ENCODE peak calls at places on chromosome 13, in five cellular contexts. X is GM12878, Z is SK-N-SH, Y is H1, O is GM12892. P is an unnamed sample.

GRCh38 chr13:100300708-100301107 is 211.8 kb downstream of the PCCA start:
- DNase-seq in X (no peak), Z (no peak), Y (no peak), O (no peak), P (no peak)

GRCh38 chr13:28322256-28322895 is 172.6 kb downstream of the FLT1 start:
- DNase-seq in X (no peak), Z (peak; percentile 37), Y (no peak), O (no peak), P (no peak)

GRCh38 chr13:74696148-74696922 is 562.1 kb upstream of the KLF12 start:
- DNase-seq in X (no peak), Z (no peak), Y (no peak), O (no peak), P (no peak)

GRCh38 chr13:84609716-84610115 is 727.4 kb upstream of the SLITRK1 start:
- DNase-seq in X (no peak), Z (no peak), Y (no peak), O (no peak), P (no peak)

GRCh38 chr13:95485045-95485517 is 67.4 kb upstream of the CLDN10 start:
- DNase-seq in X (no peak), Z (peak; percentile 50), Y (no peak), O (no peak), P (no peak)

GRCh38 chr13:49690990-49691886 is at the start of gene EBPL:
- DNase-seq in X (peak; percentile 47), Z (peak; percentile 98), Y (peak; percentile 79), O (peak; percentile 93), P (peak; percentile 95)

GRCh38 chr13:103638706-103639105 is 572.5 kb upstream of the SLC10A2 start:
- DNase-seq in X (no peak), Z (no peak), Y (no peak), O (no peak), P (no peak)

GRCh38 chr13:100333141-100333540 is 244.2 kb downstream of the PCCA start:
- DNase-seq in X (no peak), Z (no peak), Y (no peak), O (no peak), P (no peak)

GRCh38 chr13:77397636-77398035 is 70.7 kb upstream of the MYCBP2 start:
- DNase-seq in X (no peak), Z (no peak), Y (no peak), O (no peak), P (no peak)

GRCh38 chr13:41401371-41401770 is 56.0 kb upstream of the RGCC start:
- DNase-seq in X (no peak), Z (peak; percentile 17), Y (no peak), O (no peak), P (no peak)

GRCh38 chr13:51781246-51782022 is 22.5 kb downstream of the DHRS12 start:
- DNase-seq in X (no peak), Z (peak; percentile 63), Y (no peak), O (no peak), P (no peak)

GRCh38 chr13:40780822-40781401 is 8.5 kb upstream of the SLC25A15 start:
- DNase-seq in X (no peak), Z (peak; percentile 20), Y (no peak), O (no peak), P (no peak)

GRCh38 chr13:60162096-60162495 is 1.6 kb downstream of the DIAPH3 start:
- DNase-seq in X (no peak), Z (no peak), Y (no peak), O (no peak), P (no peak)

GRCh38 chr13:60164490-60164889 is 762 bp upstream of the DIAPH3 start:
- DNase-seq in X (no peak), Z (no peak), Y (no peak), O (no peak), P (no peak)

GRCh38 chr13:60167121-60167520 is 3.4 kb upstream of the DIAPH3 start:
- DNase-seq in X (no peak), Z (no peak), Y (no peak), O (no peak), P (no peak)

GRCh38 chr13:60165391-60166099 is 1.8 kb upstream of the DIAPH3 start:
- DNase-seq in X (no peak), Z (no peak), Y (no peak), O (no peak), P (no peak)

GRCh38 chr13:60163525-60164471 is at the start of gene DIAPH3:
- DNase-seq in X (peak; percentile 76), Z (peak; percentile 94), Y (peak; percentile 90), O (peak; percentile 85), P (peak; percentile 89)
- TF ChIP-seq POLR2AphosphoS5 in X (peak; percentile 91), Z (peak; percentile 98), Y (peak; percentile 98), O (peak; percentile 93), P (peak; percentile 94)

GRCh38 chr13:113195360-113195759 is 13.1 kb downstream of the PCID2 start:
- DNase-seq in X (no peak), Z (no peak), Y (no peak), O (no peak), P (no peak)
- TF ChIP-seq TAF1 in X (no peak), Z (no peak), Y (no peak), O (no peak), P (no peak)

DNA sequence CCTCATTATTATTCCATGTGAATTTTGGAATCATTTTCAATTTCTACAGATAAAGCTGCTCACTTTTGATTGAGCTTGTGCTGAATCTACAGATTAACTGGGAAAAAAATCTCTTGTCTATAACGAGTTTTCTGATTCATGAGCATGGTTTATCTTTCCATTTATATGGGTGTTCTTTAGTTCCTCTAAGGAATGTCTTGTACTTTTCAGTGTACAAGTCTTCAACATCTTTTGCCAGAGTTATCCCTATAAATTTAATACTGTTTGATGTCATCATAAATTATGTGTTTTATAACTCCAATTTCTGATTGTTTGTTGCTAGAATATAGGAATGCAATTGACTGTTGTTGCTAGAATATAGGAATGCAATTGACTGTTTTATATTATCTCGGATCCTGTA is 533.8 kb downstream of the OLFM4 start:
- DNase-seq in X (no peak), Z (no peak), Y (no peak), O (no peak), P (no peak)
- TF ChIP-seq POLR2AphosphoS5 in X (no peak), Z (no peak), Y (no peak), O (no peak), P (no peak)

GRCh38 chr13:109272595-109273325 is 513.6 kb downstream of the IRS2 start:
- DNase-seq in X (no peak), Z (no peak), Y (no peak), O (no peak), P (no peak)

GRCh38 chr13:109274188-109274821 is 512.1 kb downstream of the IRS2 start:
- DNase-seq in X (no peak), Z (no peak), Y (peak; percentile 50), O (no peak), P (no peak)

GRCh38 chr13:109271555-109271954 is 514.8 kb downstream of the IRS2 start:
- DNase-seq in X (no peak), Z (no peak), Y (no peak), O (no peak), P (no peak)

GRCh38 chr13:109271991-109272454 is 514.4 kb downstream of the IRS2 start:
- DNase-seq in X (no peak), Z (no peak), Y (no peak), O (no peak), P (no peak)

DNA sequence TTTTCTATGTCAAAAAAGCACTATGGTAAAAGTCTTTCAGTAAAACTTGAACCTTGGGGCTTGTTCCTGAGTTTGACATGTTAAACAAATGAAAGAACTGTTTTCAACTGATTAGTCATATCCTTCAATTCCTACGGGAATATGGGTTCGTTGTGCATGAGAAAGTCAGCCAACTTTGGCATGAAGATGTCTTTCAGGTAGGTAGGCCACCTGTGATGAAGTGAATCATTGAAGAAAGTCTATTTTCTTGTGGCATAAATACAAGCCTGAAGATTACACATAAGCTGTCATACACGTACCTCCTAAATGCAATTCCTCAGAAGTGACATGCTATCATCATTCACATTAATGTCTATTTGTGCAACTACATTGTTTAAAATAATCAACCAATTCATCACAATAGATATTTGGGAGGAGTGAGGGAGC is 513.0 kb downstream of the IRS2 start:
- DNase-seq in X (no peak), Z (no peak), Y (no peak), O (no peak), P (no peak)
- TF ChIP-seq TAF1 in X (no peak), Z (no peak), Y (no peak), O (no peak), P (no peak)